ENCODE peak calls at places on chromosomes 11 and 22, in five cellular contexts. B, N, R, U and O are unnamed samples.

GRCh38 chr22:44850946-44851345 is 98.6 kb downstream of the ARHGAP8 start:
- DNase-seq in N (no peak), U (no peak), R (no peak), B (no peak), O (no peak)

GRCh38 chr11:57648791-57649735 is 649 bp downstream of the YPEL4 start:
- DNase-seq in U (no peak), B (peak), R (no peak), N (no peak), O (peak)

GRCh38 chr11:21405403-21405802 is 736.0 kb downstream of the NELL1 start:
- DNase-seq in B (no peak), U (no peak), R (no peak), N (no peak), O (no peak)

GRCh38 chr11:59221438-59221837 is 8.7 kb upstream of the MPEG1 start:
- DNase-seq in U (no peak), R (no peak), N (no peak), B (no peak), O (no peak)

GRCh38 chr11:122209619-122210377 is 93.8 kb upstream of the BLID start:
- DNase-seq in N (no peak), R (no peak), U (no peak), B (no peak), O (peak)

GRCh38 chr11:33060271-33060670 is 20.9 kb downstream of the TCP11L1 start:
- DNase-seq in N (no peak), U (no peak), B (no peak), R (no peak), O (no peak)

GRCh38 chr22:35446365-35446764 is 46.4 kb downstream of the MCM5 start:
- DNase-seq in N (no peak), U (no peak), B (no peak), R (peak), O (peak)

GRCh38 chr11:15106201-15106965 is 8.3 kb upstream of the INSC start:
- DNase-seq in U (no peak), R (no peak), B (no peak), N (no peak), O (no peak)

GRCh38 chr11:134725211-134725610 is 313.2 kb upstream of the B3GAT1 start:
- DNase-seq in B (no peak), U (no peak), R (no peak), N (no peak), O (no peak)

GRCh38 chr11:63841554-63841953 is 2.6 kb downstream of the MARK2 start:
- DNase-seq in N (no peak), U (no peak), R (no peak), B (peak), O (no peak)

GRCh38 chr11:33615751-33616150 is 84.9 kb downstream of the C11orf91 start:
- DNase-seq in R (no peak), B (no peak), N (no peak), U (no peak), O (no peak)

GRCh38 chr11:94832604-94833238 is 64.6 kb downstream of the AMOTL1 start:
- DNase-seq in N (no peak), B (no peak), U (peak), R (no peak), O (no peak)

GRCh38 chr11:125768256-125769046 is 10.2 kb downstream of the PATE2 start:
- DNase-seq in R (no peak), N (no peak), B (no peak), U (no peak), O (no peak)

GRCh38 chr11:56889986-56890385 is 98.7 kb upstream of the OR5AK2 start:
- DNase-seq in B (no peak), R (no peak), U (no peak), N (no peak), O (no peak)

GRCh38 chr22:49972163-49973017 is 11.8 kb downstream of the PIM3 start:
- DNase-seq in R (no peak), U (no peak), B (peak), N (peak), O (peak)

GRCh38 chr11:126090452-126090851 is 27.8 kb upstream of the CDON start:
- DNase-seq in R (no peak), B (no peak), N (no peak), U (no peak), O (no peak)

GRCh38 chr11:66070604-66071325 is 693 bp downstream of the PACS1 start:
- DNase-seq in U (no peak), N (peak), R (peak), B (peak), O (peak)

GRCh38 chr11:57325735-57326048 is 940 bp upstream of the TNKS1BP1 start:
- DNase-seq in N (peak), R (peak), U (no peak), B (no peak), O (peak)

GRCh38 chr11:44997566-44997965 is 46.9 kb upstream of the TP53I11 start:
- DNase-seq in N (no peak), B (peak), U (no peak), R (no peak), O (no peak)

GRCh38 chr22:47048123-47049077 is 285.9 kb downstream of the TBC1D22A start:
- DNase-seq in R (no peak), N (no peak), B (no peak), U (no peak), O (no peak)

GRCh38 chr22:38832005-38832978 is 11.5 kb downstream of the NPTXR start:
- DNase-seq in R (no peak), U (no peak), B (no peak), N (no peak), O (no peak)

GRCh38 chr11:132028380-132029240 is 658.2 kb downstream of the NTM start:
- DNase-seq in U (peak), B (no peak), R (no peak), N (peak), O (no peak)

GRCh38 chr11:91981995-91982394 is 242.6 kb upstream of the FAT3 start:
- DNase-seq in B (no peak), U (no peak), R (peak), N (no peak), O (peak)

GRCh38 chr11:70667767-70668166 is 269.4 kb downstream of the CTTN start:
- DNase-seq in B (no peak), N (no peak), R (no peak), U (peak), O (no peak)

GRCh38 chr11:122861631-122862030 is 20.9 kb upstream of the JHY start:
- DNase-seq in N (no peak), R (no peak), U (no peak), B (no peak), O (no peak)

GRCh38 chr11:63499874-63500273 is 6.0 kb upstream of the LGALS12 start:
- DNase-seq in U (no peak), B (no peak), R (no peak), N (no peak), O (no peak)

GRCh38 chr22:25514436-25514835 is 50.0 kb upstream of the GRK3 start:
- DNase-seq in B (no peak), U (no peak), N (no peak), R (no peak), O (no peak)

GRCh38 chr22:24289781-24290181 is 19.1 kb downstream of the SPECC1L start:
- DNase-seq in B (no peak), R (no peak), N (no peak), U (no peak), O (no peak)

GRCh38 chr22:45314054-45314721 is 4.5 kb downstream of the FAM118A start:
- DNase-seq in R (no peak), U (peak), N (no peak), B (no peak), O (no peak)

GRCh38 chr22:23485490-23485889 is 94.6 kb downstream of the IGLL1 start:
- DNase-seq in N (no peak), B (no peak), U (no peak), R (no peak), O (no peak)

DNA sequence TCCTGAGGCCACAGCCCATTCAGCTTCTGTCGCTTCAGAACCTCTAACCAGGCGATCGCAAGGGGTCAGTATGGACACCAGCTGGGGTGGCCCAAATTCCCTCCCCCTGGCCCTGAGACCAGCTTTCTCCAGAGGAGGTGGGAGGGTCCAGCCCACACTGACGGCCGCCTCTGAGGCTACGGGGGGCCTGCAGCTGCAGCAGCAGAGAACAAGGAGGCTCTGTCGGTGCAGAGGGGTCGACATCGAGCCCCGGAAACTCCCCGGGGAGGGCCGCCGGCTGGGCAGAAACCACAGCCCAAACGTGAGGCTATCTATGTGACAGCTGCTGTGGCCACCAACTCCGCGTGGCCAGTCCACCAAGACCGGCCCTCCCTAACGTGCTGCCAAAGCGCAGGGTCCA is 40.8 kb downstream of the ELFN2 start:
- DNase-seq in U (no peak), N (no peak), B (no peak), R (no peak), O (no peak)
- TF ChIP-seq EP300 in U (no peak), N (no peak), B (no peak), R (no peak), O (no peak)

GRCh38 chr11:4826425-4826824 is 5.3 kb downstream of the OR51F2 start:
- DNase-seq in B (no peak), N (no peak), R (no peak), U (no peak), O (no peak)
- TF ChIP-seq CTCF in B (peak), N (peak), R (no peak), U (peak), O (no peak)

GRCh38 chr11:74988541-74989268 is at the start of gene NEU3:
- DNase-seq in B (peak), N (peak), R (peak), U (peak), O (peak)
- TF ChIP-seq POLR2A in B (peak), N (no peak), R (peak), U (peak), O (no peak)

GRCh38 chr11:61531033-61531432 is 22.5 kb downstream of the LRRC10B start:
- DNase-seq in B (no peak), N (no peak), U (no peak), R (no peak), O (no peak)
- TF ChIP-seq EP300 in B (no peak), N (no peak), U (no peak), R (no peak), O (no peak)

GRCh38 chr11:35799655-35800054 is 137.1 kb downstream of the TRIM44 start:
- DNase-seq in U (no peak), N (no peak), B (no peak), R (no peak), O (no peak)
- TF ChIP-seq CTCF in U (no peak), N (no peak), B (peak), R (no peak), O (no peak)

GRCh38 chr11:119377961-119378667 is 3.4 kb downstream of the USP2 start:
- DNase-seq in R (no peak), U (no peak), B (no peak), N (no peak), O (no peak)
- TF ChIP-seq POLR2A in R (no peak), U (no peak), B (no peak), N (no peak), O (no peak)

GRCh38 chr11:78050964-78051831 is 12.5 kb upstream of the THRSP start:
- DNase-seq in R (no peak), B (no peak), U (peak), N (no peak), O (no peak)
- TF ChIP-seq EP300 in R (no peak), B (no peak), U (peak), N (no peak), O (no peak)

GRCh38 chr22:27603823-27604190 is 197.7 kb downstream of the MN1 start:
- DNase-seq in B (no peak), R (no peak), N (no peak), U (no peak), O (no peak)
- TF ChIP-seq CTCF in B (no peak), R (no peak), N (no peak), U (no peak), O (no peak)